ENCODE peak calls at places on chromosomes 16 and 17, in ten cellular contexts. X is NCI-H2081; P is HEK293T; A is AG09319; Z is CD4-positive, CD25-positive, alpha-beta regulatory T cell; K is T-helper 9 cell; C is Panc1; Y is fibroblast of lung; G is AG20443; L is effector CD4-positive, alpha-beta T cell. I is an unnamed sample.

GRCh38 chr16:67963325-67964321 is 4.8 kb downstream of the SLC12A4 start:
- DNase-seq in X (no peak), P (no peak), A (no peak), Z (no peak), K (no peak), C (no peak), Y (no peak), G (no peak), L (no peak), I (peak)

GRCh38 chr17:1515640-1516402 is 591 bp downstream of the INPP5K start:
- DNase-seq in X (peak), P (peak), A (peak), Z (peak), K (peak), C (peak), Y (peak), G (peak), L (peak), I (no peak)

GRCh38 chr17:20989991-20990855 is 52.6 kb downstream of the USP22 start:
- DNase-seq in X (no peak), P (no peak), A (no peak), Z (no peak), K (no peak), C (no peak), Y (no peak), G (no peak), L (no peak), I (no peak)

GRCh38 chr16:1863681-1864460 is 8.1 kb downstream of the MEIOB start:
- DNase-seq in X (peak), P (no peak), A (peak), Z (peak), K (no peak), C (no peak), Y (peak), G (no peak), L (no peak), I (peak)

GRCh38 chr17:2184993-2185931 is 118.3 kb downstream of the SMG6 start:
- DNase-seq in X (no peak), P (no peak), A (no peak), Z (no peak), K (no peak), C (no peak), Y (no peak), G (no peak), L (no peak), I (no peak)

GRCh38 chr17:56876766-56877179 is 37.1 kb downstream of the TRIM25 start:
- DNase-seq in X (no peak), P (no peak), A (no peak), Z (no peak), K (no peak), C (no peak), Y (no peak), G (no peak), L (no peak), I (no peak)

GRCh38 chr16:17397499-17397891 is 73.3 kb downstream of the XYLT1 start:
- DNase-seq in X (peak), P (no peak), A (no peak), Z (no peak), K (peak), C (no peak), Y (peak), G (no peak), L (peak), I (no peak)

GRCh38 chr17:52762147-52762793 is 603.8 kb upstream of the CA10 start:
- DNase-seq in X (no peak), P (no peak), A (no peak), Z (no peak), K (no peak), C (no peak), Y (no peak), G (no peak), L (no peak), I (no peak)

GRCh38 chr17:78563189-78564145 is 13.7 kb downstream of the DNAH17 start:
- DNase-seq in X (peak), P (no peak), A (no peak), Z (no peak), K (no peak), C (no peak), Y (peak), G (no peak), L (no peak), I (no peak)

GRCh38 chr17:51107666-51108227 is 12.9 kb downstream of the SPAG9 start:
- DNase-seq in X (no peak), P (no peak), A (no peak), Z (no peak), K (no peak), C (no peak), Y (no peak), G (no peak), L (no peak), I (no peak)

GRCh38 chr17:74806334-74806733 is 30.2 kb upstream of the NAT9 start:
- DNase-seq in X (no peak), P (no peak), A (no peak), Z (no peak), K (no peak), C (no peak), Y (no peak), G (no peak), L (no peak), I (no peak)

GRCh38 chr17:17495448-17496188 is 577 bp downstream of the RASD1 start:
- DNase-seq in X (no peak), P (no peak), A (no peak), Z (peak), K (peak), C (no peak), Y (peak), G (no peak), L (peak), I (no peak)

GRCh38 chr17:40015005-40015997 is at the start of gene CSF3:
- DNase-seq in X (peak), P (no peak), A (no peak), Z (no peak), K (no peak), C (no peak), Y (no peak), G (no peak), L (no peak), I (no peak)

GRCh38 chr17:48231995-48232729 is 124.6 kb downstream of the SNX11 start:
- DNase-seq in X (peak), P (no peak), A (no peak), Z (no peak), K (no peak), C (no peak), Y (no peak), G (no peak), L (no peak), I (no peak)

GRCh38 chr16:252366-253337 is 18.0 kb downstream of the FAM234A start:
- DNase-seq in X (no peak), P (no peak), A (no peak), Z (peak), K (no peak), C (no peak), Y (no peak), G (no peak), L (no peak), I (no peak)

GRCh38 chr17:35313875-35314409 is 59.5 kb downstream of the SLFN11 start:
- DNase-seq in X (no peak), P (no peak), A (no peak), Z (peak), K (no peak), C (no peak), Y (no peak), G (peak), L (peak), I (peak)

GRCh38 chr17:4043862-4044261 is 79.6 kb upstream of the ATP2A3 start:
- DNase-seq in X (no peak), P (no peak), A (no peak), Z (peak), K (peak), C (no peak), Y (no peak), G (no peak), L (peak), I (no peak)

GRCh38 chr16:1175566-1176279 is 22.8 kb downstream of the CACNA1H start:
- DNase-seq in X (no peak), P (no peak), A (no peak), Z (no peak), K (no peak), C (no peak), Y (peak), G (no peak), L (no peak), I (no peak)

GRCh38 chr17:41689497-41690299 is 1.0 kb downstream of the EIF1 start:
- DNase-seq in X (peak), P (no peak), A (peak), Z (peak), K (no peak), C (no peak), Y (peak), G (no peak), L (peak), I (no peak)

I was measured in aorta.